ENCODE peak calls at places on chromosome 5, in ten cellular contexts. L is ovary, U is mucosa of descending colon, W is AG04449, H is AG04450, M is cardiac muscle cell, G is adrenal gland, Z is GM20000, V is mesothelial cell of epicardium, Y is choroid plexus epithelial cell. K is an unnamed sample.

GRCh38 chr5:157312492-157312891 is 46.6 kb downstream of the CYFIP2 start:
- DNase-seq in H (no peak), U (no peak), V (no peak), Y (peak; percentile 72), Z (peak; percentile 77), W (no peak), L (no peak), M (peak; percentile 52), G (peak; percentile 67), K (peak; percentile 77)

GRCh38 chr5:79255786-79256557 is 20.0 kb downstream of the JMY start:
- DNase-seq in L (no peak), U (no peak), Z (no peak), Y (peak; percentile 36), H (no peak), G (peak; percentile 64), M (peak; percentile 70), V (no peak), W (no peak), K (peak; percentile 62)

GRCh38 chr5:6246820-6247437 is 131.4 kb downstream of the MED10 start:
- DNase-seq in Y (peak; percentile 66), L (no peak), Z (no peak), V (no peak), M (no peak), G (no peak), W (no peak), U (no peak), H (no peak), K (no peak)

GRCh38 chr5:75461679-75462078 is 49.8 kb downstream of the CERT1 start:
- DNase-seq in H (no peak), U (no peak), Y (peak; percentile 23), M (no peak), Z (no peak), G (no peak), W (no peak), L (no peak), V (no peak), K (no peak)

GRCh38 chr5:4758550-4758949 is 381.6 kb upstream of the ADAMTS16 start:
- DNase-seq in L (no peak), Y (no peak), V (no peak), H (no peak), M (no peak), W (no peak), Z (no peak), U (no peak), G (no peak), K (no peak)

GRCh38 chr5:163976691-163977090 is 471.3 kb downstream of the MAT2B start:
- DNase-seq in W (no peak), Z (no peak), V (no peak), L (no peak), G (no peak), U (no peak), Y (peak; percentile 50), H (no peak), M (no peak), K (no peak)

GRCh38 chr5:61805101-61805500 is 473.0 kb downstream of the ZSWIM6 start:
- DNase-seq in Z (no peak), G (no peak), V (no peak), Y (peak; percentile 79), H (peak; percentile 4), W (peak; percentile 21), U (no peak), M (no peak), L (no peak), K (no peak)

GRCh38 chr5:138927979-138928378 is 52.8 kb upstream of the LRRTM2 start:
- DNase-seq in W (no peak), G (peak; percentile 84), Y (peak; percentile 28), U (peak; percentile 68), Z (no peak), L (peak; percentile 54), H (no peak), M (peak; percentile 33), V (no peak), K (no peak)

GRCh38 chr5:170631471-170632195 is 127.8 kb downstream of the KCNIP1 start:
- DNase-seq in M (peak; percentile 65), L (peak; percentile 25), W (no peak), Z (no peak), G (no peak), V (no peak), U (no peak), H (no peak), Y (no peak), K (no peak)

GRCh38 chr5:139642213-139642612 is 5.9 kb upstream of the CXXC5 start:
- DNase-seq in H (no peak), W (no peak), V (no peak), L (no peak), M (no peak), Y (no peak), U (no peak), Z (no peak), G (peak; percentile 18), K (no peak)

GRCh38 chr5:177382423-177383029 is 1.7 kb upstream of the SLC34A1 start:
- DNase-seq in V (no peak), W (no peak), L (no peak), Y (peak; percentile 56), M (peak; percentile 39), H (no peak), Z (no peak), U (no peak), G (peak; percentile 32), K (peak; percentile 39)

GRCh38 chr5:111224561-111224989 is 391 bp downstream of the CAMK4 start:
- DNase-seq in G (no peak), W (no peak), Z (peak; percentile 36), L (no peak), H (no peak), V (no peak), Y (no peak), U (no peak), M (no peak), K (peak; percentile 59)

GRCh38 chr5:111226556-111226955 is 2.4 kb downstream of the CAMK4 start:
- DNase-seq in W (no peak), U (no peak), V (no peak), H (no peak), G (no peak), L (no peak), M (no peak), Z (no peak), Y (no peak), K (no peak)

GRCh38 chr5:111223086-111223789 is 946 bp upstream of the CAMK4 start:
- DNase-seq in Y (no peak), G (no peak), V (no peak), W (no peak), Z (no peak), M (no peak), H (no peak), U (no peak), L (no peak), K (no peak)

GRCh38 chr5:111225926-111226325 is 1.7 kb downstream of the CAMK4 start:
- DNase-seq in W (no peak), V (no peak), G (no peak), Y (no peak), Z (peak; percentile 65), U (no peak), L (no peak), M (no peak), H (no peak), K (peak; percentile 43)

GRCh38 chr5:111223790-111224560 is at the start of gene CAMK4:
- DNase-seq in G (peak; percentile 45), Y (peak; percentile 59), Z (peak; percentile 91), W (no peak), H (peak; percentile 23), U (peak; percentile 70), M (peak; percentile 85), L (peak; percentile 75), V (peak; percentile 70), K (peak; percentile 74)
- TF ChIP-seq CTCF in G (no peak), Y (no peak), Z (no peak), W (peak; percentile 32), H (peak; percentile 32), U (no peak), M (no peak), L (no peak), V (no peak), K (peak; percentile 17)

GRCh38 chr5:152144556-152144955 is 219.9 kb upstream of the GLRA1 start:
- DNase-seq in W (no peak), L (no peak), U (no peak), Y (no peak), Z (no peak), V (no peak), M (no peak), G (no peak), H (no peak), K (no peak)

GRCh38 chr5:152146566-152146965 is 221.9 kb upstream of the GLRA1 start:
- DNase-seq in G (no peak), H (no peak), Z (no peak), M (no peak), Y (no peak), U (no peak), V (no peak), L (no peak), W (no peak), K (no peak)

GRCh38 chr5:152140391-152140790 is 215.7 kb upstream of the GLRA1 start:
- DNase-seq in H (no peak), G (no peak), Y (no peak), V (no peak), M (no peak), W (no peak), U (no peak), Z (no peak), L (no peak), K (no peak)

GRCh38 chr5:152142845-152143469 is 218.3 kb upstream of the GLRA1 start:
- DNase-seq in Z (peak; percentile 70), Y (peak; percentile 81), G (peak; percentile 66), M (peak; percentile 77), W (peak; percentile 2), U (peak; percentile 51), L (peak; percentile 51), V (no peak), H (peak; percentile 24), K (peak; percentile 72)
- TF ChIP-seq CTCF in Z (peak; percentile 75), Y (peak; percentile 96), G (peak; percentile 78), M (peak; percentile 97), W (peak; percentile 84), U (peak; percentile 75), L (no peak), V (peak; percentile 86), H (peak; percentile 90), K (peak; percentile 87)

DNA sequence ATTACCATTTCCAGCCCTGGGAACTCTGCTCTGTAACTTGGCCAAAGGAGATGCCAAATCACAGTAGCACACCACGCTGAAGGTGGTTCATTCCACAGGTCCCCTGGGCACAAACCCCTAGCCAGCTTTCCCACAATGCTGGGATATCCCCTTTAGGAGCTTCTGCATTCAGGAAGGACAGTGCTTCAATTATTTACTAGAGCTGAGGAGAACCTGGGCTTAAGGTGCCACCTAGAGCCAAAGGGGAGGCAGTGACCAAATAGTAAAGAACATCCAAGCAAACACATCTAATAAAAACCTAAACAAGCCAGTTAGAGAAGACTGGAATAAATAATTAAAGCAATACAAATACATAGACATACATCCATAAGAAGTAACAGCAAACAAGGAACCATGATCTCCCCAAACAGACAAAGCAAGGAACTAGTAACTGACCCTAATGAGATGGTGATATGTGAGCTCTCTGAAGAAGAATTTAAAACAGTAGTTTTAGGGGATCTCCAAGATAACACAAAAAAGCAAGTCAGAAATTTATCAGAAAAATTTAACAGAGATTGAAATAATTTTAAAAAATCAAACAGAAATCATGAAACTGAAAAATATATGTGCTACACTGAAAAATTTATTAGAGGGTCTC is 14.6 kb downstream of the KIF4B start:
- DNase-seq in Z (no peak), G (no peak), H (no peak), L (no peak), U (no peak), W (no peak), V (no peak), Y (peak; percentile 18), M (no peak), K (no peak)
- TF ChIP-seq CTCF in Z (peak; percentile 44), G (no peak), H (peak; percentile 26), L (no peak), U (no peak), W (no peak), V (no peak), Y (peak; percentile 32), M (peak; percentile 34), K (no peak)

GRCh38 chr5:124927735-124928134 is 181.3 kb upstream of the ZNF608 start:
- DNase-seq in M (no peak), G (no peak), L (no peak), V (no peak), H (no peak), W (no peak), Y (peak; percentile 58), U (no peak), Z (no peak), K (no peak)
- TF ChIP-seq CTCF in M (no peak), G (no peak), L (no peak), V (no peak), H (no peak), W (no peak), Y (no peak), U (no peak), Z (no peak), K (no peak)

K was measured in activated CD8-positive, alpha-beta T cell treated with anti-CD3 and anti-CD28 coated beads for 36 hours.